ENCODE peak calls at places on chromosomes 13 and 19, in six cellular contexts. N, D, F, C, A and X are unnamed samples.

GRCh38 chr13:28753946-28754345 is 35.2 kb upstream of the SLC46A3 start:
- DNase-seq in N (no peak), D (peak), F (no peak), C (no peak), A (no peak), X (no peak)

GRCh38 chr13:48278806-48279205 is 24.7 kb upstream of the RB1 start:
- DNase-seq in N (no peak), D (no peak), F (no peak), C (no peak), A (no peak), X (no peak)

GRCh38 chr13:22789916-22790315 is 390.9 kb upstream of the SGCG start:
- DNase-seq in N (no peak), D (no peak), F (no peak), C (no peak), A (no peak), X (no peak)

GRCh38 chr19:47547175-47547574 is 25.8 kb downstream of the ZNF541 start:
- DNase-seq in N (no peak), D (no peak), F (no peak), C (no peak), A (no peak), X (no peak)

GRCh38 chr13:44271915-44272341 is 101.7 kb upstream of the SERP2 start:
- DNase-seq in N (peak), D (no peak), F (no peak), C (no peak), A (no peak), X (no peak)

GRCh38 chr19:15091918-15092753 is 10.1 kb downstream of the OR1I1 start:
- DNase-seq in N (peak), D (peak), F (peak), C (no peak), A (peak), X (no peak)

GRCh38 chr19:16660763-16661479 is at the start of gene TMEM38A:
- DNase-seq in N (peak), D (peak), F (no peak), C (no peak), A (peak), X (no peak)

GRCh38 chr13:30169442-30169841 is 137.9 kb downstream of the KATNAL1 start:
- DNase-seq in N (no peak), D (no peak), F (no peak), C (no peak), A (no peak), X (no peak)

GRCh38 chr13:50457430-50458393 is 385.8 kb downstream of the DLEU7 start:
- DNase-seq in N (no peak), D (no peak), F (no peak), C (no peak), A (no peak), X (peak)

GRCh38 chr13:113879017-113879416 is 15.1 kb upstream of the GAS6 start:
- DNase-seq in N (no peak), D (no peak), F (no peak), C (no peak), A (no peak), X (no peak)

GRCh38 chr19:57671124-57671895 is 2.6 kb downstream of the ZSCAN4 start:
- DNase-seq in N (no peak), D (no peak), F (no peak), C (no peak), A (no peak), X (no peak)

GRCh38 chr19:56567274-56568120 is at the start of gene ZNF470:
- DNase-seq in N (peak), D (peak), F (no peak), C (peak), A (peak), X (peak)

GRCh38 chr13:107203146-107203847 is 635.4 kb upstream of the ARGLU1 start:
- DNase-seq in N (peak), D (peak), F (peak), C (no peak), A (peak), X (no peak)

GRCh38 chr19:35977446-35978222 is 17.4 kb upstream of the SDHAF1 start:
- DNase-seq in N (peak), D (peak), F (peak), C (no peak), A (peak), X (peak)

GRCh38 chr19:10654610-10655456 is 687 bp downstream of the ILF3 start:
- DNase-seq in N (peak), D (peak), F (peak), C (no peak), A (peak), X (no peak)

GRCh38 chr13:111912453-111912866 is 154.5 kb upstream of the SOX1 start:
- DNase-seq in N (no peak), D (peak), F (no peak), C (no peak), A (no peak), X (no peak)

GRCh38 chr19:11227201-11227886 is 12.1 kb upstream of the ANGPTL8 start:
- DNase-seq in N (peak), D (peak), F (peak), C (no peak), A (peak), X (no peak)

GRCh38 chr13:102017248-102017647 is 384.6 kb downstream of the FGF14 start:
- DNase-seq in N (no peak), D (no peak), F (no peak), C (no peak), A (no peak), X (no peak)

DNA sequence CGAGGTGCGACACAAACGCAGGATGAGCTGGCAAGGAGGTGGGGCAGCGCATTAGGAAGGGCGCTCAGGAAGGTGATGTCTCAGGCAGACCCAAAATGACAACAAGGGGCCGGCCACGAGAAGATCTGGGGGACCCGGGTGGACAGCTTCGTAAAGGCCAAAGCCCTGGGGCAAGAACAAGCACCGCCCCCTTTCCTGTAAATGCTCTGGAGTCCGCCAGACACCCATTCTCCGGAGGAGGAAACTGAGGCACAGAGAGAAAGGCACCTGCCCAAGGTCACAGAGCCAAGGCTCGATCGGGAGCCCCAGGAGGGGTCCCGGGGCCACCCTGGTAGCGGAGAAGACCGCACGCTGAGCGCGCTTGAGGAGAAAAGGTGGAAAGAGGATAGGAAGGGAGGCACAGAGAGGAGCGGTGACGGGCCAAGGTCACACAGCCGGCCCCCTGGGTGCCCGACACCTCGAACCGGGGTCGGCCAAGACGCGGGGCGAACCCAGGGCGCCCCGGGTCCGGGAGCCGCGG is 571 bp downstream of the SAFB2 start:
- DNase-seq in N (peak), D (peak), F (no peak), C (no peak), A (no peak), X (no peak)
- TF ChIP-seq GABPA in N (no peak), D (no peak), F (no peak), C (no peak), A (no peak), X (no peak)

GRCh38 chr19:32324631-32325215 is 20.7 kb upstream of the ZNF507 start:
- DNase-seq in N (no peak), D (no peak), F (no peak), C (no peak), A (no peak), X (no peak)
- TF ChIP-seq CTCF in N (peak), D (no peak), F (peak), C (no peak), A (no peak), X (no peak)

DNA sequence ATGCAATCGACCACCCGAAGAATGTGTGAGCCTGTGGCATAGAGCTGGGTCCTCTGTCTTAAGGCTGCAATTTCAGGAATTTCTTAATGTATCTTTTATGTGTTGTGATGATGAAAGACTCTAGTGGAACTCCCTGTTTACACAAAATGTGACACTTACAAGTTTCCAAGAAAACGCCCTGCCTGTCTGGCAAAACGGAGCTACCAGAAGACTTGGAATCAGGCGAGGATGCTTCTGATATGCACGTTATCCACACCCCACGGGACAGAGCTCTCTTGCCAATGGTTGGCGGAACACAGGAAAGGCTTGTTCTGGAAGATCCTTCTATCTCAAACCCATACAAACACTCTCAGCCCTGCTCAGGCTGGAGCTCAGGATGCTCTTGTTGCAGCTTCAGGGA is 76.3 kb downstream of the RGCC start:
- DNase-seq in N (no peak), D (no peak), F (no peak), C (no peak), A (no peak), X (no peak)
- TF ChIP-seq GABPA in N (no peak), D (no peak), F (no peak), C (no peak), A (no peak), X (no peak)

DNA sequence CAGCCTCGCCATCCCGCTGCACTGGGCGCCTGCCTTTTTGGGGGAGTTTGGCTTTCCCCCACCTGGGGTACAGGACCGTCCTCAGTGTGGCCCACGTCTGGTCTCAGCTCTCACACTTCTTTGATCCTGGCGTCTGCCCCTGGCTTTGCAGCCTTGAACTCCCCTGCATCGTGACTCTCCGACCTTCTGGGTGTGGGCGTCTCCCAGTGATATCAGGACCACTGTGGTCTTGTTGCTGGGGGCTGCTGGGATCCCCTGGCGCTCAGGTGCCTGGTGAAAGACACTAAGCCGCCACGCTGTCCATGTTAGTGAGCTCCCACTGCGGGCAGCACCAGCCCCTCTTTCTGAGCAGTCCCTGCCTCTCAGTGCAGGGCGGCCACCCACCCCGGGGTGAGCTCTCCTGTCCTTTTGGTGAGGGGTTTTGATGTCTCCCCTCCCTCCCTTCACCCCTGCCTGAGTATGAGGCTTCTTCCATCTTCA is 1.3 kb downstream of the CNOT3 start:
- DNase-seq in N (no peak), D (no peak), F (no peak), C (no peak), A (no peak), X (no peak)
- TF ChIP-seq CTCF in N (no peak), D (no peak), F (no peak), C (no peak), A (no peak), X (no peak)

GRCh38 chr19:49056101-49056901 is 1.2 kb downstream of the CGB7 start:
- DNase-seq in N (peak), D (peak), F (peak), C (no peak), A (peak), X (peak)
- TF ChIP-seq GABPA in N (no peak), D (no peak), F (no peak), C (no peak), A (no peak), X (no peak)

GRCh38 chr13:31200636-31200970 is 828 bp downstream of the B3GLCT start:
- DNase-seq in N (no peak), D (peak), F (peak), C (no peak), A (no peak), X (no peak)

GRCh38 chr13:31199527-31199848 is 287 bp upstream of the B3GLCT start:
- DNase-seq in N (no peak), D (no peak), F (no peak), C (no peak), A (no peak), X (no peak)

GRCh38 chr13:31201341-31202024 is 1.7 kb downstream of the B3GLCT start:
- DNase-seq in N (peak), D (no peak), F (no peak), C (no peak), A (no peak), X (no peak)

GRCh38 chr13:31198524-31198923 is 1.3 kb upstream of the B3GLCT start:
- DNase-seq in N (no peak), D (no peak), F (no peak), C (no peak), A (no peak), X (no peak)

DNA sequence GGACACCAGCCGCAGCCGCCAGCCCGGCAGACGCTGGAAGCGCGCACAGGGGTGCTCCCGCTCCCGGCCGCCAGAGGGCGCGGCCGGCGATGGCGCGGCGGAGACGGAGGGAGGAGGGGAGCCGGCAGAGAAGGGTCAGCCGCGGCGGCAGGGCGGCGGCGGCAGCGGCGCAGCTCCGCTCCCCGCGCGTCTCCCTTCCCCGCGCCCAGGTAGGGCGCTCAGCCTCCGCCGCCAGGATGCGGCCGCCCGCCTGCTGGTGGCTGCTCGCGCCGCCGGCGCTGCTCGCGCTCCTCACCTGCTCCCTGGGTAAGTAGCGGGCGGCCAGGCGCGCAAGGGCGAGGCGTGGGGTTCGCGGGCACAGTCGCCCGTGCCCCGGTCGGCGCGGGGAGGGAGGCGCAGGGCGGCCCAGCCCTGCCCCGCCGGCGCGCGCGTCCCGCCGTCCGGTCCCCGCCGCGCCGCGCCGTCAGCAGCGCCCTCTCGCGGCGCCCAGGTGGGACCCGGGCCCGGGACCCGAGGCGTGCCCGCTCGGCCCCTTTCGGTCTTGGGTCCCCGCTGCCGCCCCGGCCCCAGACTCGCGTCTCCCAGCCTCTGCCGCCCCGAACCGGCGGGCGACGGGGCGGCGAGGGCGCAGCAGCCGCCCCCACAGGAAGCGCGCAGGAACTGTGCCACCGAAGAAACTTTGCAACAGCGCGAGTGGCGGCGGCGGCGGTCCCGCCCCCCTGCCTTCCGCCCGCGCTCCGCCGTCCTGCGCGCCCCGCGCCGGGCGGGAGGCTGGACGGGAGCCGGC is at the start of gene B3GLCT:
- DNase-seq in N (peak), D (peak), F (peak), C (no peak), A (peak), X (peak)
- TF ChIP-seq CTCF in N (peak), D (peak), F (peak), C (peak), A (peak), X (peak)